ENCODE peak calls at places on chromosomes 12 and 14, in four cellular contexts. B, X, M and N are unnamed samples.

GRCh38 chr12:88553941-88554658 is 26.2 kb downstream of the KITLG start:
- DNase-seq in B (no peak), X (no peak), M (no peak), N (no peak)

GRCh38 chr12:102503871-102504270 is 23.5 kb upstream of the IGF1 start:
- DNase-seq in B (no peak), X (no peak), M (no peak), N (no peak)

GRCh38 chr14:102050625-102051024 is 36.2 kb downstream of the HSP90AA1 start:
- DNase-seq in B (no peak), X (no peak), M (no peak), N (no peak)

GRCh38 chr14:67387195-67387594 is 24.8 kb downstream of the PLEK2 start:
- DNase-seq in B (no peak), X (no peak), M (no peak), N (no peak)

GRCh38 chr12:11677752-11678151 is 28.3 kb downstream of the ETV6 start:
- DNase-seq in B (no peak), X (no peak), M (no peak), N (no peak)

GRCh38 chr14:101225729-101226152 is 322.2 kb upstream of the RTL1 start:
- DNase-seq in B (no peak), X (no peak), M (no peak), N (no peak)

GRCh38 chr14:84252706-84253105 is 1277.2 kb upstream of the FLRT2 start:
- DNase-seq in B (no peak), X (no peak), M (no peak), N (no peak)

GRCh38 chr14:101557811-101558738 is 3.2 kb upstream of the DIO3 start:
- DNase-seq in B (no peak), X (no peak), M (no peak), N (no peak)

GRCh38 chr12:10719482-10719881 is 3.6 kb downstream of the YBX3 start:
- DNase-seq in B (no peak), X (no peak), M (no peak), N (no peak)

GRCh38 chr14:69693823-69694729 is 72.9 kb upstream of the SRSF5 start:
- DNase-seq in B (no peak), X (no peak), M (no peak), N (no peak)

GRCh38 chr12:25427328-25428249 is 125.5 kb downstream of the LMNTD1 start:
- DNase-seq in B (no peak), X (no peak), M (no peak), N (no peak)

GRCh38 chr12:132046561-132046960 is 96.8 kb downstream of the EP400 start:
- DNase-seq in B (no peak), X (no peak), M (no peak), N (no peak)

GRCh38 chr12:104055686-104056388 is 5.8 kb upstream of the GLT8D2 start:
- DNase-seq in B (no peak), X (no peak), M (no peak), N (no peak)

GRCh38 chr14:96173646-96174475 is 30.8 kb upstream of the BDKRB2 start:
- DNase-seq in B (no peak), X (no peak), M (no peak), N (no peak)

GRCh38 chr14:90556666-90557450 is 160.0 kb downstream of the CALM1 start:
- DNase-seq in B (no peak), X (no peak), M (no peak), N (no peak)